ENCODE peak calls at places on chromosomes 1 and 21, in seven cellular contexts. A is T-helper 1 cell, G is hepatic stellate cell, U is fibroblast of mammary gland, P is thoracic aorta, S is astrocyte of the spinal cord, E is NCI-H1436. N is an unnamed sample.

GRCh38 chr1:154735801-154736163 is 127.8 kb upstream of the ADAR start:
- DNase-seq in A (no peak), E (no peak), G (no peak), P (no peak), S (no peak), U (no peak), N (no peak)

GRCh38 chr1:19437911-19438310 is 47.4 kb downstream of the CAPZB start:
- DNase-seq in S (peak), A (no peak), P (peak), E (no peak), G (no peak), U (peak), N (peak)

GRCh38 chr1:229114315-229114714 is 156.6 kb upstream of the RAB4A start:
- DNase-seq in S (no peak), A (no peak), E (no peak), P (no peak), U (no peak), G (no peak), N (peak)

GRCh38 chr1:15736666-15737229 is 690 bp downstream of the SLC25A34 start:
- DNase-seq in U (no peak), P (no peak), E (no peak), A (no peak), G (no peak), S (no peak), N (no peak)

GRCh38 chr1:100277866-100278265 is 11.8 kb downstream of the RTCA start:
- DNase-seq in S (no peak), U (peak), P (no peak), A (no peak), G (no peak), E (no peak), N (no peak)

GRCh38 chr1:28395181-28395580 is 25.6 kb downstream of the PHACTR4 start:
- DNase-seq in P (no peak), E (no peak), A (no peak), S (no peak), U (peak), G (no peak), N (peak)

GRCh38 chr1:93851327-93851712 is 27.7 kb downstream of the DNTTIP2 start:
- DNase-seq in U (no peak), S (no peak), G (no peak), E (no peak), P (no peak), A (no peak), N (no peak)

GRCh38 chr1:226661271-226661670 is 77.8 kb downstream of the ITPKB start:
- DNase-seq in E (no peak), P (no peak), A (no peak), S (no peak), U (no peak), G (no peak), N (no peak)

GRCh38 chr1:61043010-61043820 is 39.1 kb upstream of the NFIA start:
- DNase-seq in E (peak), U (peak), A (peak), G (peak), S (peak), P (peak), N (peak)

GRCh38 chr1:154384650-154385557 is 20.2 kb upstream of the IL6R start:
- DNase-seq in G (no peak), E (no peak), S (no peak), A (no peak), P (no peak), U (no peak), N (no peak)

GRCh38 chr1:80498673-80499072 is 1302.1 kb upstream of the ADGRL2 start:
- DNase-seq in S (no peak), G (no peak), A (no peak), P (no peak), U (no peak), E (no peak), N (peak)

GRCh38 chr1:234544094-234544579 is 65.2 kb upstream of the TARBP1 start:
- DNase-seq in A (no peak), U (peak), E (peak), G (peak), S (peak), P (peak), N (peak)

GRCh38 chr1:6960291-6960758 is 175.1 kb downstream of the CAMTA1 start:
- DNase-seq in E (no peak), P (no peak), U (peak), A (no peak), S (no peak), G (no peak), N (no peak)

GRCh38 chr1:56545711-56546110 is 33.7 kb downstream of the PLPP3 start:
- DNase-seq in S (no peak), A (no peak), G (no peak), U (no peak), P (no peak), E (no peak), N (no peak)

GRCh38 chr1:231656741-231657140 is 30.2 kb downstream of the DISC1 start:
- DNase-seq in E (no peak), A (no peak), P (no peak), G (no peak), S (no peak), U (no peak), N (no peak)

GRCh38 chr1:67791686-67792475 is 41.4 kb downstream of the GNG12 start:
- DNase-seq in U (peak), P (peak), G (peak), S (peak), E (no peak), A (no peak), N (peak)

GRCh38 chr1:169529068-169529642 is 43.4 kb upstream of the SLC19A2 start:
- DNase-seq in A (no peak), E (no peak), P (no peak), U (no peak), G (no peak), S (peak), N (peak)

GRCh38 chr1:107277022-107277421 is 136.2 kb downstream of the NTNG1 start:
- DNase-seq in U (peak), E (no peak), S (peak), G (no peak), A (no peak), P (no peak), N (peak)

GRCh38 chr1:112263464-112263863 is 132.6 kb upstream of the CTTNBP2NL start:
- DNase-seq in G (no peak), S (peak), U (peak), P (no peak), E (no peak), A (no peak), N (peak)

GRCh38 chr1:82894635-82895034 is 1093.9 kb downstream of the ADGRL2 start:
- DNase-seq in S (no peak), A (no peak), G (no peak), E (no peak), U (no peak), P (no peak), N (no peak)

GRCh38 chr1:85576642-85577420 is 3.7 kb upstream of the CCN1 start:
- DNase-seq in E (peak), G (peak), P (peak), U (peak), S (peak), A (no peak), N (peak)

GRCh38 chr1:222616535-222616934 is 1.4 kb upstream of the MIA3 start:
- DNase-seq in S (peak), E (no peak), U (peak), P (no peak), G (peak), A (no peak), N (peak)

GRCh38 chr1:58500036-58500435 is 46.5 kb downstream of the OMA1 start:
- DNase-seq in P (no peak), E (peak), U (no peak), A (no peak), S (no peak), G (no peak), N (no peak)

GRCh38 chr1:81662913-81663526 is 137.7 kb upstream of the ADGRL2 start:
- DNase-seq in A (no peak), P (no peak), S (no peak), E (no peak), U (no peak), G (no peak), N (no peak)

GRCh38 chr1:3292051-3292722 is 162.3 kb upstream of the ARHGEF16 start:
- DNase-seq in P (no peak), G (no peak), A (no peak), U (no peak), S (no peak), E (no peak), N (no peak)

GRCh38 chr1:53455592-53455991 is 3.6 kb upstream of the DMRTB1 start:
- DNase-seq in S (no peak), A (no peak), E (no peak), G (no peak), P (no peak), U (no peak), N (no peak)

GRCh38 chr1:160169553-160170399 is 18.4 kb downstream of the ATP1A4 start:
- DNase-seq in U (no peak), P (no peak), G (no peak), S (peak), A (no peak), E (no peak), N (no peak)

GRCh38 chr1:156893048-156893953 is at the start of gene PEAR1:
- DNase-seq in G (no peak), U (no peak), S (no peak), A (no peak), E (no peak), P (no peak), N (peak)

GRCh38 chr1:21781971-21782867 is 730 bp downstream of the USP48 start:
- DNase-seq in P (no peak), E (peak), A (peak), U (peak), G (peak), S (peak), N (peak)

GRCh38 chr1:108080448-108080847 is 115.5 kb upstream of the VAV3 start:
- DNase-seq in P (no peak), U (no peak), A (no peak), G (no peak), E (no peak), S (no peak), N (no peak)

GRCh38 chr1:63914241-63914640 is 140.4 kb downstream of the ROR1 start:
- DNase-seq in A (no peak), P (no peak), E (no peak), U (no peak), G (no peak), S (no peak), N (no peak)

GRCh38 chr1:200670215-200671118 is 760 bp upstream of the DDX59 start:
- DNase-seq in S (peak), U (peak), A (no peak), E (peak), P (peak), G (peak), N (peak)

GRCh38 chr1:111963985-111964738 is 25.3 kb downstream of the KCND3 start:
- DNase-seq in E (no peak), P (no peak), S (no peak), A (no peak), G (no peak), U (no peak), N (no peak)

GRCh38 chr1:245577396-245578157 is 422.8 kb downstream of the KIF26B start:
- DNase-seq in S (no peak), E (no peak), A (no peak), U (no peak), G (no peak), P (no peak), N (no peak)

GRCh38 chr21:45421846-45422775 is 17.1 kb downstream of the COL18A1 start:
- DNase-seq in E (no peak), G (no peak), P (no peak), S (no peak), A (no peak), U (no peak), N (no peak)

GRCh38 chr1:229155472-229155871 is 115.4 kb upstream of the RAB4A start:
- DNase-seq in U (peak), P (no peak), E (no peak), S (no peak), G (no peak), A (no peak), N (no peak)

GRCh38 chr1:3903141-3904005 is 3.3 kb upstream of the C1orf174 start:
- DNase-seq in A (no peak), E (no peak), P (no peak), G (no peak), S (peak), U (no peak), N (no peak)

GRCh38 chr1:47675047-47675675 is 237.3 kb downstream of the FOXD2 start:
- DNase-seq in E (no peak), S (no peak), G (no peak), P (no peak), U (no peak), A (no peak), N (no peak)

GRCh38 chr1:107877092-107877491 is 87.9 kb downstream of the VAV3 start:
- DNase-seq in G (no peak), A (no peak), U (peak), P (no peak), E (peak), S (peak), N (peak)